ENCODE peak calls at places on chromosomes 5 and 9, in nine cellular contexts. M, B, E, F, T, L, Y, C and N are unnamed samples.

GRCh38 chr9:113633782-113634596 is 170.5 kb downstream of the RGS3 start:
- DNase-seq in Y (peak; percentile 31), L (no peak), T (no peak), F (no peak), M (no peak), C (no peak), E (no peak), B (no peak), N (no peak)

GRCh38 chr5:36285837-36286615 is 15.7 kb downstream of the RANBP3L start:
- DNase-seq in Y (no peak), C (no peak), E (no peak), M (no peak), B (no peak), F (no peak), L (no peak), T (no peak), N (no peak)

GRCh38 chr9:137833721-137834613 is 43.6 kb upstream of the CACNA1B start:
- DNase-seq in L (no peak), F (no peak), Y (no peak), E (no peak), C (peak; percentile 3), B (no peak), T (no peak), M (no peak), N (no peak)

GRCh38 chr5:93622240-93622885 is 39.3 kb downstream of the NR2F1 start:
- DNase-seq in C (no peak), F (no peak), B (peak; percentile 84), E (no peak), T (no peak), L (peak; percentile 2), M (no peak), Y (no peak), N (peak; percentile 35)

GRCh38 chr9:123329329-123329955 is 26.6 kb upstream of the CRB2 start:
- DNase-seq in E (no peak), T (no peak), C (no peak), F (no peak), B (peak; percentile 53), L (peak; percentile 30), M (no peak), Y (no peak), N (no peak)

GRCh38 chr9:112037281-112038016 is 137.6 kb downstream of the SUSD1 start:
- DNase-seq in L (peak; percentile 49), C (no peak), B (peak; percentile 73), F (no peak), E (no peak), T (peak; percentile 78), Y (no peak), M (no peak), N (peak; percentile 96)

GRCh38 chr9:130918102-130918869 is 20.8 kb downstream of the FIBCD1 start:
- DNase-seq in B (no peak), M (no peak), C (no peak), T (no peak), E (no peak), L (no peak), F (no peak), Y (no peak), N (no peak)

GRCh38 chr9:37916471-37917314 is 12.8 kb upstream of the SLC25A51 start:
- DNase-seq in L (no peak), F (no peak), Y (no peak), C (no peak), E (no peak), B (peak; percentile 31), T (no peak), M (no peak), N (no peak)

GRCh38 chr5:139177809-139178581 is 20.2 kb downstream of the SIL1 start:
- DNase-seq in E (peak; percentile 78), M (no peak), T (peak; percentile 39), L (peak; percentile 34), F (no peak), C (no peak), B (no peak), Y (no peak), N (peak; percentile 60)

GRCh38 chr9:109781541-109782197 is 1.7 kb downstream of the PALM2AKAP2 start:
- DNase-seq in E (no peak), L (no peak), F (no peak), M (no peak), C (no peak), B (peak; percentile 13), Y (no peak), T (peak; percentile 34), N (no peak)

GRCh38 chr5:86861514-86861913 is 243.8 kb downstream of the COX7C start:
- DNase-seq in T (no peak), M (no peak), L (no peak), Y (no peak), F (no peak), C (no peak), B (no peak), E (no peak), N (no peak)

GRCh38 chr9:132210472-132211145 is 48.8 kb downstream of the NTNG2 start:
- DNase-seq in F (no peak), M (peak; percentile 66), B (peak; percentile 39), C (no peak), E (no peak), T (peak; percentile 24), L (no peak), Y (no peak), N (no peak)

GRCh38 chr5:33441241-33441844 is 578 bp downstream of the TARS1 start:
- DNase-seq in M (no peak), L (peak; percentile 54), E (no peak), Y (no peak), T (no peak), B (peak; percentile 85), F (peak; percentile 58), C (peak; percentile 38), N (peak; percentile 51)

DNA sequence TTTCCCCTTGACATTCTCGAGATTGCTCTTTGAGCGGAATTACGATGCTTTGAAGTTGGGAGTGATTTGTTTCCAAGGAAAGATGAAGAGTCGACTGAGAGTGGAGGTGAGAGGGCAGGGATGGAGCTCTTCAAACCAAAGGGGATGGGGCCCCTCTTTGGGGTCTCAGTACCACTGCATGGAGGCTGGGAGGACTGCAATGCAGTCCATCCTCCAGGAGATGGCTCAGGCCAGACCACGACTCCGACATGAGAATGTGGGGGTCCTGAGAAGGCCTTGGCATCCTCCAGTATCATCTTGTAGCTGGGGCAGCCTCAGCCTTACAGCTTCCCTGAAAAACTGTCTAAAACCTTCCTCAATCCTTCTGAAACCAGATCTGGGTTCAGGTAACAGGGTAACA is 51.1 kb upstream of the CDKN2AIPNL start:
- DNase-seq in M (no peak), T (no peak), Y (no peak), B (no peak), F (no peak), E (no peak), C (no peak), L (no peak), N (no peak)
- TF ChIP-seq CTCF in M (no peak), T (no peak), Y (no peak), B (no peak), F (no peak), E (no peak), C (no peak), L (no peak), N (no peak)

DNA sequence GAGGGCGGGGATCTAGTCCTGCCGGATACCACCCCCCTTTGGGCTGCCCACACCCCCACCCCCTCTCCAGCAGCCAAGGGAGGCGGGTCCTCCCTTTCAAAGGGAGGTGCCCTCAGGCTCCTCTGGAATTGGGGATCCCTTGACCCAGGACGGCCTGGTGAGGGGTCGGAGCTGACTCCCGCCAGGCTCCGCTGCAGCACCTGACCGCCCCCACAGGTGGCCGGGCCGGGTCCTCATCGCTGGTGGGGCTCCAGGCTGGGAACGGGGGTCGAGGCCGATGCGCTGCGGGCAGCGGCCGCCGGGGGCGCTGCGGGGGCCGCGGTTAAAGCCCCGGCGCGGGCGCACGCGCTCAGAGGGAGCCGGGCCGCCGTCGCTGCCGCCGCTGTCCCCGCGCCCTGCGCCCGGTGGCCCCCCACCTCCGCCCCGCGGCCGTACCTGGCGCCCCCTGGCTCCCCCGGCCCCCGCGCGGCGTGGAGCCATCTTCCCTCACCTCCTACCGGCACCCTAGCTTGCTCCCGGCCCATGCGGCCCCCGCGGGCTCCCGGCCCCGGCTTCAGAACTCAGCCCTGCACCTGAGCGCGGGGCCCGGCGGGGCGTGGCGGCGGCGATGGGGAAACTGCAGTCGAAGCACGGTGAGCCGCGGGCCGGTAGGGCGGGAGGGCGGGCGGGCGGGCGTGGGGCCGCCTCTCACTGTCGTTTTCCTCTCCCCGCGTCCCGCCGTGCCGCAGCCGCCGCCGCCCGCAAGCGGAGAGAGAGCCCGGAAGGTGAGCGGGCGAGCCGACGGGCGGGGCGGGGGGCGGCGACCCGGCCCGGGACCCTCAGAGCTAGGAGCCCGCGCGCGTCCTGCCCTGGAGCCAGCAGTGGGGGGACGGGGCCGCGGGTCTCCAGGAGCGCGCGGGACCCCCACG is at the start of gene NKD2:
- DNase-seq in F (peak; percentile 75), Y (peak; percentile 25), T (no peak), E (peak; percentile 38), B (no peak), C (peak; percentile 81), M (no peak), L (peak; percentile 50), N (no peak)
- H3K4me3 ChIP-seq in F (peak within 1 kb of the TSS; percentile 64), Y (peak within 1 kb of the TSS; percentile 53), T (peak within 1 kb of the TSS; percentile 57), E (peak within 1 kb of the TSS; percentile 68), B (peak within 1 kb of the TSS; percentile 14), C (peak within 1 kb of the TSS; percentile 49), M (peak within 1 kb of the TSS; percentile 14), L (peak within 1 kb of the TSS; percentile 31), N (no peak within 1 kb of the TSS)

DNA sequence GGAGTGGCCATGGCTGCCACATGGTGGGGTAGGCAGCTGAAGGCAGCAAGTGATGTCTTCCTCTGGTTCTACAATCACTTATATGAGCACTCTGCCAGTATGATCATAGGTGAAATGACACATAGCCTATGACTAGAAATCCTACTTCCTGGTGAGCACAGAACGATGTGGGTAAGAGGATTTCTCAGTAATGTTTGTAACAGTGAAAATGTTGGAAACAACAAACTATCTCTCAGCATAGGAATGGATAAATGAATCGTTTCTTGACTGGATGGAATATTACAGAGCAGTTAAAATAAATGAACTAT is 187.0 kb upstream of the S1PR3 start:
- DNase-seq in L (no peak), B (peak; percentile 58), E (no peak), M (no peak), Y (no peak), C (no peak), F (no peak), T (no peak), N (no peak)
- TF ChIP-seq CTCF in L (no peak), B (no peak), E (no peak), M (no peak), Y (no peak), C (no peak), F (no peak), T (no peak), N (no peak)

GRCh38 chr9:127166651-127167524 is 44.5 kb upstream of the ANGPTL2 start:
- DNase-seq in M (peak; percentile 67), C (no peak), E (no peak), L (peak; percentile 98), Y (no peak), T (peak; percentile 54), F (no peak), B (peak; percentile 92), N (peak; percentile 96)

GRCh38 chr9:127168756-127169506 is 46.5 kb upstream of the ANGPTL2 start:
- DNase-seq in E (no peak), C (no peak), F (no peak), B (no peak), Y (no peak), L (no peak), T (no peak), M (no peak), N (no peak)

GRCh38 chr9:127169507-127169883 is 47.1 kb upstream of the ANGPTL2 start:
- DNase-seq in F (no peak), B (no peak), Y (no peak), L (no peak), T (no peak), C (no peak), E (no peak), M (no peak), N (no peak)

GRCh38 chr9:127166111-127166510 is 43.7 kb upstream of the ANGPTL2 start:
- DNase-seq in L (peak; percentile 75), F (no peak), M (no peak), T (no peak), B (no peak), Y (no peak), C (no peak), E (no peak), N (no peak)

GRCh38 chr9:127167560-127168326 is 45.3 kb upstream of the ANGPTL2 start:
- DNase-seq in C (no peak), F (no peak), T (no peak), M (no peak), L (peak; percentile 44), Y (no peak), B (no peak), E (no peak), N (no peak)
- H3K4me3 ChIP-seq in C (no peak overlapping the region), F (no peak overlapping the region), T (no peak overlapping the region), M (no peak overlapping the region), L (peak overlapping the region; percentile 51), Y (no peak overlapping the region), B (no peak overlapping the region), E (no peak overlapping the region), N (no peak overlapping the region)